ENCODE peak calls at places on chromosome 22, in six cellular contexts. L is neuronal stem cell, U is IMR-90, D is H1, N is H9, G is trophoblast cell. I is an unnamed sample.

GRCh38 chr22:27086728-27087450 is 429.5 kb downstream of the MIAT start:
- DNase-seq in G (no peak), D (no peak), U (no peak), N (no peak), L (no peak), I (no peak)

GRCh38 chr22:43828711-43829447 is 16.8 kb upstream of the EFCAB6 start:
- DNase-seq in N (peak; percentile 64), D (no peak), L (no peak), G (no peak), U (peak; percentile 81), I (peak; percentile 18)

GRCh38 chr22:19892249-19892879 is 37.7 kb upstream of the GNB1L start:
- DNase-seq in N (no peak), G (no peak), U (peak; percentile 53), D (no peak), L (no peak), I (peak; percentile 56)

GRCh38 chr22:42289671-42290269 is 19.3 kb upstream of the TCF20 start:
- DNase-seq in U (no peak), L (no peak), D (no peak), G (no peak), N (no peak), I (no peak)

GRCh38 chr22:41822289-41823057 is 10.4 kb upstream of the SREBF2 start:
- DNase-seq in D (no peak), L (no peak), U (peak; percentile 82), G (no peak), N (no peak), I (peak; percentile 83)

GRCh38 chr22:24107668-24108067 is 73.6 kb upstream of the SUSD2 start:
- DNase-seq in U (peak; percentile 90), D (no peak), L (no peak), N (no peak), G (no peak), I (no peak)

GRCh38 chr22:45212306-45212709 is 28.4 kb downstream of the KIAA0930 start:
- DNase-seq in U (peak; percentile 96), G (peak; percentile 44), N (no peak), D (no peak), L (no peak), I (peak; percentile 98)

GRCh38 chr22:25014896-25015755 is 62.6 kb downstream of the KIAA1671 start:
- DNase-seq in D (no peak), U (no peak), G (peak; percentile 67), N (no peak), L (no peak), I (no peak)

GRCh38 chr22:30234786-30235470 is 11.6 kb downstream of the LIF start:
- DNase-seq in L (no peak), N (no peak), G (no peak), D (no peak), U (peak; percentile 82), I (peak; percentile 83)

GRCh38 chr22:22815397-22816170 is 72.0 kb upstream of the IGLL5 start:
- DNase-seq in N (no peak), G (no peak), L (no peak), D (no peak), U (no peak), I (no peak)

GRCh38 chr22:19846620-19847344 is 7.9 kb downstream of the GNB1L start:
- DNase-seq in N (no peak), G (no peak), U (no peak), D (no peak), L (no peak), I (no peak)

GRCh38 chr22:41481131-41481830 is 12.4 kb downstream of the ACO2 start:
- DNase-seq in D (no peak), U (peak; percentile 54), L (no peak), G (peak; percentile 31), N (no peak), I (no peak)

GRCh38 chr22:19239464-19239863 is 52.1 kb downstream of the CLTCL1 start:
- DNase-seq in D (no peak), G (no peak), N (no peak), U (no peak), L (no peak), I (no peak)

DNA sequence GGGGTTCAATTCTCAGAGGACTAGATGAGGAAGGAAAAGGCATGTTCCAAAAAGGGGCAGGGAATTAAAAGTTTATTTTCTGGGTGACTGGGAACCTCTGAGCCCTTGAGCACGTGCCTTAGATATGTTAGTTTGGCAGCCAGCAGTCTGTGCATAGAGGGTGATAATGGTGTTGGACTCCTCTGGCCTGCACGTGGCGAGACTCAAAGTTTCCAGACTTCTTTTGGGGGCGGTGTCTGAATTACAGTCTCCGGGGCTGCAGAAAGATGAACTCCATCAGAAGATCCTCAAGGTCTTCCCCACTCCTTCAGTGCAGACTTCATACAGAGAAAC is 861 bp upstream of the ZNRF3 start:
- DNase-seq in G (no peak), N (no peak), D (no peak), L (no peak), U (no peak), I (peak; percentile 44)
- H4K91ac ChIP-seq in G (no peak overlapping the region), N (no peak overlapping the region), D (peak overlapping the region; percentile 40), L (no peak overlapping the region), U (peak overlapping the region; percentile 48), I (no peak overlapping the region)

GRCh38 chr22:38273135-38273761 is 438 bp upstream of the TMEM184B start:
- DNase-seq in N (peak; percentile 23), L (no peak), D (no peak), G (no peak), U (no peak), I (peak; percentile 23)
- H2AK5ac ChIP-seq in N (no peak overlapping the region), L (peak overlapping the region; percentile 16), D (no peak overlapping the region), G (no peak overlapping the region), U (peak overlapping the region; percentile 65), I (no peak overlapping the region)

GRCh38 chr22:49956418-49956770 is 4.2 kb upstream of the PIM3 start:
- DNase-seq in U (no peak), D (no peak), G (no peak), L (no peak), N (no peak), I (no peak)
- H3K14ac ChIP-seq in U (no peak overlapping the region), D (no peak overlapping the region), G (no peak overlapping the region), L (no peak overlapping the region), N (no peak overlapping the region), I (no peak overlapping the region)

GRCh38 chr22:36299295-36299694 is 46.4 kb downstream of the APOL1 start:
- DNase-seq in D (no peak), U (no peak), N (no peak), L (no peak), G (no peak), I (no peak)

GRCh38 chr22:36296690-36297089 is 43.8 kb downstream of the APOL1 start:
- DNase-seq in U (no peak), N (no peak), D (no peak), L (no peak), G (no peak), I (no peak)

GRCh38 chr22:36298601-36299000 is 45.7 kb downstream of the APOL1 start:
- DNase-seq in L (no peak), D (no peak), U (no peak), N (no peak), G (no peak), I (no peak)

GRCh38 chr22:36298118-36298517 is 45.2 kb downstream of the APOL1 start:
- DNase-seq in G (no peak), N (no peak), L (no peak), D (no peak), U (no peak), I (no peak)

GRCh38 chr22:36297568-36297967 is 44.6 kb downstream of the APOL1 start:
- DNase-seq in G (no peak), N (no peak), U (no peak), L (no peak), D (no peak), I (no peak)
- H4K91ac ChIP-seq in G (no peak overlapping the region), N (no peak overlapping the region), U (no peak overlapping the region), L (no peak overlapping the region), D (no peak overlapping the region), I (no peak overlapping the region)

GRCh38 chr22:46296257-46297150 is at the start of gene GTSE1:
- DNase-seq in U (peak; percentile 96), L (peak; percentile 98), D (peak; percentile 96), N (peak; percentile 98), G (peak; percentile 97), I (peak; percentile 96)
- H2AK5ac ChIP-seq in U (peak within 1 kb of the TSS; percentile 91), L (no peak within 1 kb of the TSS), D (no peak within 1 kb of the TSS), N (no peak within 1 kb of the TSS), G (peak within 1 kb of the TSS; percentile 29), I (peak within 1 kb of the TSS; percentile 87)

DNA sequence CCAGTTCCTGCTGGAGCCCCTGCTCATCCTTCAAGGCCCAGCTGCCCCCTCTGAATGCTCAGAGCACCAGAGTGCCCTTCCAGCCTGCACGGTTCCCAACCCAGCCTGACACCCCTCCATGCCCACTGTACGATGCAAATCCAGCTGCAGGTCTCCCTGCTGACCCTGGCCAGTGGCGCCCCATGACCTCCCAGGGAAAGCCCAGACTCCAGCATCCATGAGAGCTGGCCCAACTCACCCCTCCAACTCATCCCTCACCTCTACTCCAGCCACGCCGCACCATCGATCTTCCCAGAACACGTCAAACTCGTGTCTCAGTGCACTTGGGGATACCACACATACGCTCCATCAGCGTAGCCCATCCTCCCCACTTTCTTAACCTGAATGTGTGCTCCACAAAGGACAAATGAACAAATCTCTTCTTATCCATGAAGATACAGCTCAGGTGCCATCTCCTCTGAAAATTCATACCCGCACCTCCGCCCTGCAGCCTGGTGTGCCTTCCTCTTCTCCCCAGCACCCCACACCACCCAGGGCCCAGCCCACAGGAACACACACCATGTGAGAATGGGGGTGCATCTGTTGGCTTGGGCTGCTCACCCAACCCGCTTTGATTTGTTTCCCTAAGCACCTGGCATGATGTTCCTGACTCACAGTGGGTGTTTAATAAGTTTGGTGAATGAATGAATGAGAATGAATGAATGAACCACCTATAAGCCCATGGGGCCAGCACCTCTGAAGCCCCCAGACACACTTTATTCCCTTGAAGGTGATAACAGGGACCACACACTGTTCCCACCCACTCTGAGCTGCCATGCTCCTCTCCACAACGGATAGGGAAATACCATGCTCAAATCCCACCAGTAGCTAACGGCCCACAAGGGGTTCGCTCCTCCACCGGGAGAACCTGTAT is 6.2 kb downstream of the PLA2G6 start:
- DNase-seq in N (no peak), U (no peak), L (no peak), D (no peak), G (no peak), I (no peak)
- H3K14ac ChIP-seq in N (no peak overlapping the region), U (peak overlapping the region; percentile 64), L (peak overlapping the region; percentile 4), D (no peak overlapping the region), G (peak overlapping the region; percentile 3), I (peak overlapping the region; percentile 58)

DNA sequence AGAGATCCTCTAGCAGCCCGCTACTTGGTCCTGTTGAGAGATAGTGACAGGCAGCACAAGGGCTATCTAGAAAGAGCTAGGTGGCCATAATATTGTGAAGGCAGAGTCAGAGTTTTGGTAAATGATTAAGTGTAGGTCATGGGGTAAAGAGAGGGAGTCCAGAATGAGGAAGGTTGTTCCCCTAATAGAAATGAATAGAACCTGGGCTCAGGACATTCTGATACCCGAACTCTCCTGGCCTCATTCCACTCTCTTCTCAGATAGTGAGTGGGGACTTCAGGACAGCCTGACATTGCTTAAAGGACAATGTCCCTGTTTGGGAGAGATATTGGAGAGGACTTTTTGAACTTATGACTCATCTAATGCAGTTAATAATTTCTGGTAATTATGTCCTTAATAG is 20.6 kb downstream of the SLC5A1 start:
- DNase-seq in D (no peak), U (no peak), L (no peak), G (no peak), N (no peak), I (no peak)
- H4K91ac ChIP-seq in D (no peak overlapping the region), U (no peak overlapping the region), L (no peak overlapping the region), G (no peak overlapping the region), N (no peak overlapping the region), I (no peak overlapping the region)